ENCODE peak calls at places on chromosomes 13 and 19, in ten cellular contexts. L is fibroblast of lung; D is NCI-H2081; I is activated T-helper 1 cell treated with anti-CD3 and anti-CD28 coated beads, Interleukin-2, amount 50 U/mL, for 16 hours; G is HuH-7; M is choroid plexus epithelial cell; C is activated CD4-positive, alpha-beta T cell treated with anti-CD3 and anti-CD28 coated beads, Interleukin-2, amount 10 ng/mL, durations not matched to agents 7 days and 5 days; T is WTC11; U is CD4-positive, alpha-beta memory T cell; E is left cardiac atrium. Z is an unnamed sample.

GRCh38 chr19:34994643-34995471 is 5.3 kb upstream of the GRAMD1A start:
- DNase-seq in C (no peak), D (no peak), I (no peak), E (peak), M (peak), U (no peak), G (peak), L (no peak), T (no peak), Z (peak)

GRCh38 chr13:30561506-30561905 is 56.2 kb upstream of the USPL1 start:
- DNase-seq in G (no peak), T (no peak), D (no peak), L (peak), M (peak), I (no peak), U (no peak), E (no peak), C (no peak), Z (no peak)

GRCh38 chr13:51241720-51242119 is 19.5 kb downstream of the FAM124A start:
- DNase-seq in G (no peak), D (no peak), I (no peak), C (no peak), L (no peak), U (no peak), M (peak), T (no peak), E (no peak), Z (no peak)

GRCh38 chr19:12779162-12779993 is 4.0 kb upstream of the HOOK2 start:
- DNase-seq in M (peak), T (no peak), I (no peak), E (peak), U (no peak), D (no peak), G (no peak), C (no peak), L (peak), Z (no peak)

GRCh38 chr13:110475550-110476219 is 85.8 kb downstream of the RAB20 start:
- DNase-seq in C (no peak), M (no peak), U (no peak), I (no peak), E (no peak), T (no peak), D (no peak), L (no peak), G (no peak), Z (no peak)

GRCh38 chr19:903266-903797 is 9.7 kb downstream of the R3HDM4 start:
- DNase-seq in D (no peak), C (no peak), G (no peak), T (no peak), I (no peak), E (no peak), L (peak), M (no peak), U (no peak), Z (no peak)

GRCh38 chr13:60944863-60945262 is 470.8 kb downstream of the PCDH20 start:
- DNase-seq in M (no peak), I (no peak), U (no peak), G (no peak), D (no peak), C (no peak), L (no peak), T (no peak), E (no peak), Z (no peak)

GRCh38 chr13:50222569-50223332 is 207.5 kb downstream of the KCNRG start:
- DNase-seq in T (peak), C (no peak), D (peak), E (peak), I (no peak), L (peak), G (peak), U (peak), M (peak), Z (no peak)

GRCh38 chr19:6442087-6442688 is 8.6 kb upstream of the SLC25A41 start:
- DNase-seq in C (no peak), M (no peak), D (no peak), T (no peak), L (no peak), I (no peak), U (no peak), E (no peak), G (no peak), Z (no peak)

GRCh38 chr13:109868583-109869311 is 82.4 kb upstream of the IRS2 start:
- DNase-seq in E (no peak), I (no peak), U (no peak), L (no peak), D (no peak), T (no peak), C (no peak), G (no peak), M (no peak), Z (peak)